ENCODE peak calls at places on chromosomes 5 and 9, in six cellular contexts. H, P, F, R, L and N are unnamed samples.

GRCh38 chr5:58348996-58349728 is 110.7 kb downstream of the PLK2 start:
- DNase-seq in F (peak; percentile 11), H (no peak), R (no peak), L (no peak), P (no peak), N (no peak)

GRCh38 chr9:136409557-136410455 is 608 bp downstream of the ENTR1 start:
- DNase-seq in H (peak; percentile 71), L (peak; percentile 38), R (no peak), P (no peak), F (peak; percentile 53), N (peak; percentile 64)

GRCh38 chr9:92963831-92964606 is 16.7 kb downstream of the FGD3 start:
- DNase-seq in R (no peak), L (peak; percentile 76), P (no peak), F (no peak), H (peak; percentile 53), N (peak; percentile 70)

GRCh38 chr5:151239237-151239861 is 13.6 kb upstream of the GM2A start:
- DNase-seq in H (peak; percentile 85), L (no peak), P (peak; percentile 65), R (peak; percentile 87), F (no peak), N (peak; percentile 88)

GRCh38 chr9:3936520-3937235 is 363.2 kb downstream of the GLIS3 start:
- DNase-seq in H (no peak), F (no peak), P (peak; percentile 26), R (peak; percentile 58), L (no peak), N (peak; percentile 85)

GRCh38 chr5:172659909-172660628 is 19.0 kb downstream of the NEURL1B start:
- DNase-seq in R (peak; percentile 93), F (peak; percentile 54), L (no peak), H (peak; percentile 85), P (peak; percentile 92), N (peak; percentile 85)

GRCh38 chr5:124655943-124656459 is 90.4 kb downstream of the ZNF608 start:
- DNase-seq in R (no peak), F (peak; percentile 88), H (no peak), P (no peak), L (no peak), N (no peak)

GRCh38 chr9:16888594-16888993 is 18.1 kb upstream of the BNC2 start:
- DNase-seq in H (no peak), F (no peak), P (no peak), L (no peak), R (no peak), N (no peak)

GRCh38 chr9:126528111-126528510 is 85.6 kb upstream of the LMX1B start:
- DNase-seq in L (no peak), H (no peak), P (no peak), F (no peak), R (no peak), N (peak; percentile 39)

GRCh38 chr5:168174376-168174775 is 117.1 kb upstream of the WWC1 start:
- DNase-seq in F (no peak), P (no peak), R (no peak), H (no peak), L (no peak), N (no peak)

GRCh38 chr9:91148306-91148705 is 213.4 kb downstream of the AUH start:
- DNase-seq in F (peak; percentile 45), R (no peak), P (no peak), L (no peak), H (no peak), N (no peak)

DNA sequence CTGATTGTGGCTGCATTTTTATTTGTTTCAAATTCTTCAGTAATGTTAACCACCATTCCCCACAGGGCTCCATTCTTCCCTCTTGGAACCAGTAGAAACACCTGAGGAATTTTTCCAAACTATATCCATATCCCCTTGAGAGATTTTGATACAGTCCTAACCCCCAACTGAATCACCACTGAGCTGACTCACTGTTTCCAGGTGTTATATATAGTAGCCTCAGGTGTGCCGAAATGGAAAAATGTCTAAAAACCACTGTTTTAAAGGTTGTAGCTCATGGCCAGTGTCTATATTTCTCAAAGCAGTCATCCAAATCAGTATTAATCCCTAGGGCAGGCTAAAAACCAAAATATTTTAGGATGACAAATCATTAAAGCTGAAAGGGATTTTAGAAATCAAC is 85.1 kb downstream of the MRPS27 start:
- DNase-seq in H (no peak), P (no peak), L (no peak), F (no peak), R (no peak), N (no peak)
- TF ChIP-seq CTCF in H (no peak), P (no peak), L (no peak), F (no peak), R (no peak), N (no peak)

DNA sequence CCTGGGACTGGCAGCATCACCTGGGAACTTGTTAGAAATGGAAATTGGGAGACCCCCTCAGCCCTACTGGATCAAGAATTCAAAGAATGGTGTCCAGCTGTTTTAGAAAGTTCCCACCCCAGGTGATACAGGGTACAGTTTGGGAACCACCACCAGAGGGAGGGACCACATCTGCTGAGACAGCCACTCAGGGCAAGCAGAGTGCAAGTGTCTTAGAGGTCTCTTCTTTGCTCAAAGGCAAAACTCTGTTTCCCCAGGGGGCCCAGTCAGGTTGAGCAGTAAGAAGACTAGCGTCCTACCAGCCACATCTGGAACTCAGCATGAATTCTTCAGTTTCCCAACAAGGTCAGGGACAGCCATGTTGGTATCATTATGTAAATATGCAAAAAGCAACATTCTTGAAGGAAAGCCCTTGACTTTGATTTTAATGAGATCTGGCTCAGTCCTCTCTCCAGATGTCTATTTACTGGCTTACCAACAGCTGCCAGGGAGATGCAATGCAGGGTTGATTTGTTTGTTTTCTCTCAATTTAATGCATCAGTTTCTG is 46.6 kb downstream of the TGFBI start:
- DNase-seq in L (no peak), P (no peak), F (no peak), H (no peak), R (no peak), N (no peak)
- H3K27me3 ChIP-seq in L (peaks cover 7% of the 10 kb centered on the region), P (no peaks in the 10 kb centered on the region), F (no peaks in the 10 kb centered on the region), H (peaks cover 21% of the 10 kb centered on the region), R (no peaks in the 10 kb centered on the region), N (no peaks in the 10 kb centered on the region)

DNA sequence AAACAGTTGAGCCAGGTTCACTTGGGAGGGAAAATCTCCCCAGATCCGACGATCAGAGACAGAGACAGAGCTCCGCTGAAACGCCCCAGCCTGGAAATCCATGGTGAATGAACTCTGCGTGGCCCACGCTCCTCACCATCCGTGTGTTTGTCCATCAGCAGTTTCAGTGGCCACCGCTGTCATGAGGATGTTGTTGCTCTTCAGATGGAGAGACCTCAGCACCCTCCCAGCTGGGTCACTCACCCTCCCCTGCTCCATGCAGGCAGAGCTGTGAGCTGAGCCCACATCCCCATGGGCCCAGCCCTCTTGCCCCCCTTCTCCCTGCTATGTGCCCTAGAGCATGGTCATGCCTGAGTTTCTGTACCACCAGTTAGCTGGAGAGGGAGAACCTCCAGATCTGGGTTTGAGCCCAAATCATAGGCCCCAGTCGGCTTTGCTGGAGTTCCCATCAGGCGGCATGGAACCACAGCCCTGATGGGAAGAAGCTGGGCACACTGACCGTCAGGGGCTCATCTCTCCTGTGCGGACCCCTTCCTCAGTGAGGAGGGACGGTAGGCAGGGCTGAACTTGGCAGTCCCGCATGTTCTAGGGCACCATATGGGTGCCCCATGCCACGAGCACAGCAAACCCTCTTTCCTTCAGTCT is 154.4 kb upstream of the COL5A1 start:
- DNase-seq in L (no peak), H (no peak), F (no peak), R (peak; percentile 1), P (no peak), N (no peak)
- H3K27ac ChIP-seq in L (no peak overlapping the region), H (no peak overlapping the region), F (no peak overlapping the region), R (no peak overlapping the region), P (peak overlapping the region; percentile 52), N (no peak overlapping the region)

GRCh38 chr9:98442541-98442940 is 187.1 kb upstream of the TBC1D2 start:
- DNase-seq in L (no peak), R (no peak), H (peak; percentile 64), F (no peak), P (no peak), N (no peak)

GRCh38 chr9:98432960-98433359 is 177.5 kb upstream of the TBC1D2 start:
- DNase-seq in L (no peak), F (no peak), R (no peak), P (no peak), H (no peak), N (no peak)

GRCh38 chr9:98438701-98439100 is 183.3 kb upstream of the TBC1D2 start:
- DNase-seq in L (no peak), P (no peak), R (no peak), H (no peak), F (no peak), N (no peak)

GRCh38 chr9:98442114-98442513 is 186.7 kb upstream of the TBC1D2 start:
- DNase-seq in H (peak; percentile 68), L (no peak), F (no peak), R (no peak), P (no peak), N (no peak)

GRCh38 chr9:98437458-98438034 is 182.1 kb upstream of the TBC1D2 start:
- DNase-seq in R (no peak), H (no peak), F (no peak), L (no peak), P (no peak), N (no peak)
- TF ChIP-seq CTCF in R (no peak), H (no peak), F (no peak), L (no peak), P (no peak), N (no peak)

DNA sequence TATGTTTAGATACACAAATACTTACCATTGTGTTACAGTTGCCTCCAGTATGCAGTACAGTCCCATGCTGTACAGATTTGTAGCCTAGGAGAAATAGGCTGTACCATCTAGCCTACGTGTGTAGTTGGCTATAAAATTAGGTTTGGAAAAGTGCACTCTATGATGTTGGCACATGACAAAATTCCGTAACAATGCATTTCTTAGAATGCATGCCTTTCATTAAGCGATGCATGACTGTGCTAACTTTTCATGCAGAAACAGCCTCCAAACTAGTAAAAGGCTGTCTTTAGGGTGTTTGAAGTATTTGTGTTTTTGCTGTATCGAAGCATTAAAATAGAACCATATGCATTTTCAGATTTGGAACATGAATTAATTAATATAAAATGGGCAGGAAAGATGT is 157.9 kb downstream of the RMI1 start:
- DNase-seq in H (no peak), F (no peak), L (no peak), R (no peak), P (no peak), N (no peak)
- H3K27me3 ChIP-seq in H (peaks cover 72% of the 10 kb centered on the region), F (no peaks in the 10 kb centered on the region), L (peaks cover 7% of the 10 kb centered on the region), R (peaks cover 20% of the 10 kb centered on the region), P (peaks cover 31% of the 10 kb centered on the region), N (peaks cover 31% of the 10 kb centered on the region)

GRCh38 chr9:135135927-135136311 is 48.5 kb downstream of the OLFM1 start:
- DNase-seq in P (no peak), H (no peak), F (no peak), L (no peak), R (no peak), N (no peak)

GRCh38 chr9:135135171-135135926 is 47.9 kb downstream of the OLFM1 start:
- DNase-seq in H (no peak), F (no peak), R (no peak), P (no peak), L (peak; percentile 4), N (no peak)

GRCh38 chr9:135137398-135137832 is 49.9 kb downstream of the OLFM1 start:
- DNase-seq in R (no peak), L (no peak), H (peak; percentile 83), P (no peak), F (no peak), N (no peak)

GRCh38 chr9:135136991-135137390 is 49.5 kb downstream of the OLFM1 start:
- DNase-seq in H (no peak), F (no peak), L (no peak), R (no peak), P (no peak), N (no peak)

GRCh38 chr9:135136481-135136880 is 49.0 kb downstream of the OLFM1 start:
- DNase-seq in F (no peak), P (no peak), L (no peak), H (no peak), R (no peak), N (no peak)
- H3K27ac ChIP-seq in F (no peak overlapping the region), P (no peak overlapping the region), L (no peak overlapping the region), H (peak overlapping the region; percentile 66), R (no peak overlapping the region), N (no peak overlapping the region)